ENCODE peak calls at places on chromosome X, in nine cellular contexts. Y is psoas muscle, R is H9, S is heart left ventricle, G is suprapubic skin, Q is transverse colon, H is PC-3, J is endodermal cell, O is thoracic aorta. Z is an unnamed sample. For H3K4me1, the result is how much of the 10 kb centered on the place peaks cover.

GRCh38 chrX:24528605-24529004 is 63.5 kb downstream of the PDK3 start:
- DNase-seq in J (no peak), Y (no peak), O (no peak), G (no peak), H (no peak), Q (no peak), R (no peak), S (no peak), Z (no peak)

GRCh38 chrX:36160056-36160455 is 240.5 kb downstream of the CFAP47 start:
- DNase-seq in O (no peak), S (no peak), R (no peak), Y (no peak), H (no peak), Q (no peak), J (no peak), G (no peak), Z (peak)

GRCh38 chrX:136106920-136107534 is 40.3 kb upstream of the FHL1 start:
- DNase-seq in J (no peak), Q (no peak), Y (no peak), O (no peak), H (no peak), R (no peak), G (no peak), S (no peak), Z (no peak)

GRCh38 chrX:15882704-15883539 is 28.3 kb upstream of the AP1S2 start:
- DNase-seq in O (no peak), H (peak), R (no peak), Y (no peak), Q (no peak), S (no peak), J (no peak), G (no peak), Z (no peak)

GRCh38 chrX:63050225-63050624 is 300.9 kb downstream of the SPIN4 start:
- DNase-seq in Y (no peak), H (peak), R (no peak), S (no peak), Q (no peak), O (no peak), G (no peak), J (no peak), Z (no peak)

GRCh38 chrX:104670051-104670450 is 104.1 kb downstream of the IL1RAPL2 start:
- DNase-seq in O (no peak), R (no peak), Y (no peak), J (no peak), G (no peak), S (no peak), H (no peak), Q (no peak), Z (no peak)

GRCh38 chrX:155768036-155768769 is 112.9 kb upstream of the VAMP7 start:
- DNase-seq in O (no peak), Y (peak), G (no peak), R (no peak), Q (no peak), S (no peak), H (no peak), J (no peak), Z (no peak)

GRCh38 chrX:53682885-53683555 is 3.5 kb downstream of the HUWE1 start:
- DNase-seq in R (peak), S (no peak), O (no peak), Q (peak), H (peak), J (peak), G (peak), Y (peak), Z (peak)

GRCh38 chrX:102345916-102346315 is 93.9 kb downstream of the NXF2B start:
- DNase-seq in Y (peak), Q (peak), G (peak), R (peak), H (peak), S (peak), J (peak), O (peak), Z (peak)

GRCh38 chrX:44267861-44268260 is 75.6 kb downstream of the EFHC2 start:
- DNase-seq in Y (no peak), G (no peak), Q (no peak), J (no peak), H (peak), O (no peak), S (no peak), R (no peak), Z (no peak)

GRCh38 chrX:87664381-87664780 is 146.8 kb downstream of the KLHL4 start:
- DNase-seq in H (peak), R (no peak), Q (no peak), G (no peak), O (no peak), S (no peak), J (no peak), Y (no peak), Z (peak)

GRCh38 chrX:115679460-115679859 is 118.5 kb downstream of the PLS3 start:
- DNase-seq in Q (no peak), S (no peak), O (no peak), G (no peak), Y (no peak), H (peak), R (no peak), J (no peak), Z (peak)

GRCh38 chrX:19448077-19448476 is 67.2 kb downstream of the MAP3K15 start:
- DNase-seq in Q (no peak), O (no peak), G (no peak), H (no peak), S (no peak), J (peak), Y (no peak), R (no peak), Z (no peak)

GRCh38 chrX:638482-639131 is 8.0 kb downstream of the SHOX start:
- DNase-seq in R (peak), S (no peak), O (no peak), Q (peak), G (no peak), Y (no peak), J (peak), H (no peak), Z (no peak)

GRCh38 chrX:19121898-19122640 is at the start of gene ADGRG2:
- DNase-seq in R (peak), G (no peak), Q (peak), S (peak), O (no peak), Y (peak), J (peak), H (peak), Z (peak)

GRCh38 chrX:55451990-55452824 is at the start of gene MAGEH1:
- DNase-seq in O (peak), R (peak), G (peak), H (peak), Q (peak), J (peak), Y (peak), S (peak), Z (peak)

GRCh38 chrX:147180886-147181285 is 366.3 kb upstream of the CXorf51A start:
- DNase-seq in R (no peak), Q (peak), S (no peak), O (no peak), Y (no peak), G (no peak), H (peak), J (no peak), Z (no peak)

GRCh38 chrX:153829549-153829798 is 870 bp downstream of the PDZD4 start:
- DNase-seq in J (no peak), G (no peak), Q (no peak), R (no peak), Y (no peak), H (no peak), O (no peak), S (no peak), Z (no peak)

GRCh38 chrX:10117864-10118377 is 38.9 kb upstream of the CLCN4 start:
- DNase-seq in O (no peak), J (no peak), Q (no peak), G (no peak), R (no peak), H (no peak), Y (no peak), S (no peak), Z (no peak)

GRCh38 chrX:152418025-152418424 is 33.1 kb downstream of the GABRA3 start:
- DNase-seq in J (no peak), Q (no peak), S (no peak), G (no peak), Y (no peak), R (no peak), H (no peak), O (no peak), Z (no peak)

GRCh38 chrX:155313766-155314165 is 20.6 kb downstream of the CLIC2 start:
- DNase-seq in H (peak), S (no peak), Q (no peak), O (no peak), J (peak), Y (no peak), G (no peak), R (peak), Z (peak)

GRCh38 chrX:38668788-38669187 is 107.4 kb downstream of the TSPAN7 start:
- DNase-seq in Y (no peak), S (no peak), G (no peak), J (no peak), H (no peak), Q (no peak), O (no peak), R (no peak), Z (no peak)
- H3K4me1 ChIP-seq in Y (under half), S (under half), G (under half), J (under half), H (under half), Q (under half), O (under half), R (under half), Z (under half)

GRCh38 chrX:13492286-13492685 is 77.1 kb upstream of the EGFL6 start:
- DNase-seq in Q (no peak), R (no peak), O (no peak), Y (no peak), G (no peak), J (no peak), S (no peak), H (no peak), Z (no peak)

GRCh38 chrX:13491061-13491460 is 78.3 kb upstream of the EGFL6 start:
- DNase-seq in J (no peak), Q (no peak), G (no peak), H (no peak), Y (no peak), O (no peak), R (no peak), S (no peak), Z (no peak)

GRCh38 chrX:13487731-13488505 is 81.5 kb upstream of the EGFL6 start:
- DNase-seq in J (peak), S (peak), Q (peak), O (no peak), R (peak), G (no peak), H (peak), Y (no peak), Z (peak)

GRCh38 chrX:13488706-13489105 is 80.7 kb upstream of the EGFL6 start:
- DNase-seq in Y (no peak), J (no peak), H (no peak), S (no peak), Q (no peak), G (no peak), O (no peak), R (no peak), Z (no peak)

GRCh38 chrX:13489451-13489850 is 80.0 kb upstream of the EGFL6 start:
- DNase-seq in G (peak), S (peak), O (peak), Q (peak), R (no peak), Y (peak), H (peak), J (no peak), Z (no peak)
- H3K27ac ChIP-seq in G (no peak), S (no peak), O (peak), Q (no peak), R (no peak), Y (no peak), H (peak), J (no peak), Z (no peak)

DNA sequence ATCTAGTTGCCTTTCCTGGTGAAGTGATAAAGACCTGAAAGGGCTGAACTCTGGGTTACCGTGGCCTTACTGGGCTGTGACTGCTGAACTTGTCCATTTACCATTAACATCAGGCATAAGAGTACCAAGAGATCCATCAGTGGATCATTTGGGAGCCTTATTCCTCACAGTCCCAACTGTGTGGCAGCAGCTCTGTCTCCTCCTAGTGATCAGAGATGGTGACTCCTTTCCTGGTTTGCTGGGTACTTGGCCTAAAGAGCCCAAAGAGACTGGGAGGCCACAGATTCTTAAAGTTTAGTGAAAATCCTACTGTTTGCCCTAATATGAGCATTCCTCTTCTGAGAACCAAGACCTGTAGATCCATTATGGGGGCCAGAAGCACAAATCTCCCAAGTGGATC is 56.3 kb upstream of the ATP6AP2 start:
- DNase-seq in G (no peak), O (no peak), S (no peak), Y (no peak), J (no peak), Q (no peak), H (no peak), R (no peak), Z (no peak)
- TF ChIP-seq CTCF in G (no peak), O (no peak), S (no peak), Y (no peak), J (peak), Q (no peak), H (peak), R (no peak), Z (peak)

GRCh38 chrX:2498781-2499302 is 1.9 kb downstream of the DHRSX start:
- DNase-seq in S (peak), H (no peak), J (no peak), O (no peak), Y (no peak), R (no peak), G (no peak), Q (peak), Z (peak)
- H3K4me1 ChIP-seq in S (under half), H (under half), J (under half), O (under half), Y (under half), R (under half), G (under half), Q (half or more), Z (under half)

GRCh38 chrX:12868747-12869146 is 1.9 kb downstream of the TLR7 start:
- DNase-seq in R (no peak), G (no peak), Y (no peak), O (no peak), J (no peak), Q (no peak), S (no peak), H (no peak), Z (no peak)
- H3K27ac ChIP-seq in R (no peak), G (no peak), Y (no peak), O (no peak), J (no peak), Q (no peak), S (no peak), H (no peak), Z (no peak)

DNA sequence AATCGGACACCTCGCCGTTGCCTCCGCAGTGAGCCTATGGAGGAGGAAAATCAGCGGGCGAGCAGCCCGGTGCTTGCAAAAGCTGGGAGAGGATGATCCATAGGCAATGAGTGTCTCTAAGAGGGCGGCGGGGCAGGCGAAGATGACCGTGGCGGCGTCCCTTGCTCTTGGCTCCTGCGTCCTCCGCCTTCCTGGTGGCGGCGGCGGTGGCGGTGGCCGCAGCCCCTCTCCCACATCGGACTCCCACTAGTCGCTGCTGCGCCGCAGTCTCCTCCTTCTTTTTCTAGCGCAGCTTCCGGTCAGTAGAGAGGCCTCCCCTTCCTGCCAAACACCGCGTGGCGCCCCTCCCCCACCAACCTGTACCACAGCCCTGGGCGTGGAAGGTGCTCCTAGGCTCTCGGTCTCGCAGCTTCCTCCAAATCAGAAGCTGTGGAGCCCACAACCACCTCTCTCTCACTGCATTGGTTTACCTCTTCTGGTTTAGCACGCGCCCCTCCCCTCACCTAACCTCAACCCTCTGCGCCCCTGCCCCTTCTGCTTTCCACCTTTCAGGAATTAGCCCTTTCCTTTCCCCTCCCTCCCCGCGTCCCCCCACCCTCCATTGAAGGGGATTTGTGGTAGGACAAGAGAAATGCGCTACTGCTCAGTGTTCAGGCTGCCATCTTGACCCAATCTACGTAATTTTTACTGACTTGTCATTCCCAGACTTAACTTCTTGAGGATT is at the start of gene SPIN3:
- DNase-seq in J (peak), H (peak), Y (peak), S (peak), Q (peak), O (peak), R (peak), G (peak), Z (peak)
- TF ChIP-seq CTCF in J (no peak), H (no peak), Y (no peak), S (no peak), Q (no peak), O (no peak), R (no peak), G (no peak), Z (no peak)

GRCh38 chrX:2710041-2710471 is 19.0 kb downstream of the CD99 start:
- DNase-seq in G (peak), O (no peak), Y (no peak), J (peak), R (no peak), H (peak), S (peak), Q (peak), Z (peak)
- H3K4me1 ChIP-seq in G (half or more), O (half or more), Y (under half), J (under half), R (under half), H (under half), S (half or more), Q (half or more), Z (half or more)

DNA sequence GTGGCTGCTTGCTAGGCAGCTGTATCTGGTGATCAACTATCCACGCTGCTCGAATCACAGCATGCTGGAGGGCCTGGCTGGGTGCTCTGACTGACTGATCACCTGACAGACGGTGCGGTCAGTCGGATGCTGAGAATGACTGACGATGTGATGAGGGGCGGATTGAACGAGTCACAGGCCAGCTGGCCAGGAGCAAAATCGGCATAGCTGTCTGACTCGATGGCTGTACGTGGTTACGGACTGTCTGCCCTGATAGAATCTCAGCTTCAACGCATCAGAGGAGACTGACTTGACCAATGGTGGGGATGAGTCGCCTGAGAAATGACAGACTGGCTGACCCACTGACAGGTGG is 1.0 kb upstream of the SUV39H1 start:
- DNase-seq in G (no peak), S (no peak), H (peak), R (no peak), O (no peak), Q (no peak), J (no peak), Y (no peak), Z (no peak)
- H3K27ac ChIP-seq in G (peak), S (peak), H (no peak), R (no peak), O (peak), Q (peak), J (peak), Y (peak), Z (peak)

GRCh38 chrX:134932528-134933217 is 58.1 kb upstream of the SMIM10 start:
- DNase-seq in H (peak), G (no peak), J (no peak), S (no peak), Y (no peak), R (no peak), O (no peak), Q (no peak), Z (no peak)

GRCh38 chrX:134929813-134930212 is 61.0 kb upstream of the SMIM10 start:
- DNase-seq in H (no peak), S (no peak), Q (no peak), J (no peak), O (no peak), R (no peak), Y (no peak), G (no peak), Z (no peak)

GRCh38 chrX:134933248-134933647 is 57.5 kb upstream of the SMIM10 start:
- DNase-seq in R (no peak), J (no peak), H (no peak), Y (no peak), G (no peak), Q (no peak), S (no peak), O (no peak), Z (no peak)

GRCh38 chrX:134930501-134930900 is 60.3 kb upstream of the SMIM10 start:
- DNase-seq in H (no peak), S (no peak), O (no peak), J (no peak), R (no peak), G (no peak), Y (no peak), Q (no peak), Z (no peak)

DNA sequence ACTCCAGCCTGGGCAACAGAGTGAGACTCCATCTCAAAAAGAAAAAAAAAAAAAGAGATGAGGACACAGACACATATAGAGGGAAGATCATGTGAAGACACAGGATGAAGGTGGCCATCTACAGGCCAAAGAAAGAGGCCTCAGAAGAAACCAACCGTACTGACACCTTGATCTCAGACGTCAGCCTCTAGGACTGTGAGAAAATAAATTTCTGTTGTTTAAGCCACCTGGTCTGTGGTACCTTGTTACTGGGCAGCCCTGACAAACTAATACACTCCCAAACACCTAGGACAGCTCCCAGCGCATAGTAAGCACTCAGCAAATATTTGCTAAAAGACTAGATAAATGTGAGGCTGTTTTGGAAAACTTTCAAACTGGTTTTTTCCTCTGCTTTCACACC is 59.2 kb upstream of the SMIM10 start:
- DNase-seq in G (no peak), O (no peak), Y (no peak), H (peak), Q (no peak), R (no peak), S (no peak), J (no peak), Z (no peak)
- TF ChIP-seq CTCF in G (no peak), O (no peak), Y (no peak), H (peak), Q (no peak), R (no peak), S (no peak), J (peak), Z (peak)